ENCODE peak calls at places on chromosomes 16 and 17, in five cellular contexts. E is K562, I is GM12878, P is H1, R is HepG2. H is an unnamed sample.
A peak's percentile ranks its signal among the peaks of the same experiment; 100 is the strongest.

GRCh38 chr16:73483934-73484712 is 436.2 kb upstream of the ZFHX3 start:
- DNase-seq in E (no peak), I (no peak), P (no peak), R (no peak), H (no peak)

GRCh38 chr17:73255671-73256181 is 6.0 kb downstream of the CPSF4L start:
- DNase-seq in E (peak; percentile 70), I (no peak), P (peak; percentile 46), R (no peak), H (peak; percentile 48)

GRCh38 chr17:7774037-7774659 is 56.6 kb downstream of the DNAH2 start:
- DNase-seq in E (no peak), I (no peak), P (no peak), R (peak; percentile 86), H (no peak)

GRCh38 chr17:27630607-27631408 is at the start of gene LGALS9:
- DNase-seq in E (no peak), I (peak; percentile 53), P (no peak), R (no peak), H (no peak)

GRCh38 chr16:57726433-57726947 is 9.1 kb upstream of the KATNB1 start:
- DNase-seq in E (no peak), I (no peak), P (no peak), R (no peak), H (no peak)

GRCh38 chr16:75288596-75289120 is 37.2 kb upstream of the BCAR1 start:
- DNase-seq in E (no peak), I (peak; percentile 55), P (no peak), R (no peak), H (no peak)

GRCh38 chr17:61474934-61475333 is 22.7 kb downstream of the TBX4 start:
- DNase-seq in E (no peak), I (no peak), P (no peak), R (no peak), H (no peak)

GRCh38 chr17:81090361-81091133 is 55.6 kb downstream of the BAIAP2 start:
- DNase-seq in E (peak; percentile 92), I (no peak), P (peak; percentile 33), R (no peak), H (no peak)

GRCh38 chr16:81511371-81511770 is 66.8 kb downstream of the CMIP start:
- DNase-seq in E (no peak), I (no peak), P (no peak), R (peak; percentile 86), H (peak; percentile 28)

GRCh38 chr17:35801583-35802224 is 6.3 kb upstream of the MMP28 start:
- DNase-seq in E (peak; percentile 25), I (no peak), P (no peak), R (no peak), H (no peak)

GRCh38 chr17:2057130-2057713 is 2.3 kb downstream of the HIC1 start:
- DNase-seq in E (no peak), I (no peak), P (no peak), R (no peak), H (no peak)

GRCh38 chr17:75849304-75849695 is 5.1 kb upstream of the UNC13D start:
- DNase-seq in E (peak; percentile 44), I (no peak), P (no peak), R (no peak), H (no peak)

GRCh38 chr17:75848523-75849303 is 4.5 kb upstream of the UNC13D start:
- DNase-seq in E (peak; percentile 57), I (no peak), P (peak; percentile 60), R (peak; percentile 80), H (peak; percentile 64)

GRCh38 chr17:75846701-75847594 is 2.7 kb upstream of the UNC13D start:
- DNase-seq in E (no peak), I (no peak), P (no peak), R (peak; percentile 95), H (no peak)

GRCh38 chr17:75845933-75846700 is 1.9 kb upstream of the UNC13D start:
- DNase-seq in E (no peak), I (no peak), P (no peak), R (no peak), H (no peak)

GRCh38 chr17:75847595-75848522 is 3.7 kb upstream of the UNC13D start:
- DNase-seq in E (no peak), I (no peak), P (no peak), R (no peak), H (no peak)
- H3K4me1 ChIP-seq in E (peaks cover 73% of the 10 kb centered on the region), I (peaks cover 14% of the 10 kb centered on the region), P (peaks cover 8% of the 10 kb centered on the region), R (peaks cover 70% of the 10 kb centered on the region), H (peaks cover 58% of the 10 kb centered on the region)

DNA sequence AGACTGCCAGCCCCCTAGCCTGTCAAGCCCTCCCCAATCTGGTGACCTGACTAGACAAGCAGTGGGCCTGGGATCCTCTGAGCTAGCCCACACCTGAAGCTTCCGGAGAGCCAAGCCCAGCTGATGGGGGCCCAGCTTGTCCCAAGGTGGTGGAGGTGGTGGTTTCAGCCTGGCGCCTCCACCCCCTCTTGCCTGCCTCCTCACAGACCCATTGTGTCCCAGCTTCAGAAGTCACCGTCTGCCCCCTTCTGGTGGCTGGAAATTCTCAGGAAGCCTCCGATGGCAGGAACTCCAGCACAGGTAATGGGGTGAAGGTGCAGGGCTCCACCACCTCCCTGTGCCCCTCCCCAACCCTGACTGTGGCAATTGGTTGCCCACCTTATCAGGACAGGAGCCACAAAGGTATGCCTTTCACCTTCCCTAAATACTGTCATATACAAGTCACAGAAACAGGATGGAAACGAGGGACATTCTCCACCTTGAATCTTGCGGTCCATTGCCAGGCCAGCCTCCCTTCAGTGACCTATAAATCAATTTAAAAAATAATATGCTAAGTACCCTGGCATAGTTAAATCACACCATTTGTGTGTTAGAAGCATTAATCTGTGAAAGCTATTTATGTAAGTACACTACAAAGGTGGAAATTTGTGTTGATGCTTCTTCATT is 66.0 kb upstream of the ZNF423 start:
- DNase-seq in E (peak; percentile 68), I (no peak), P (peak; percentile 63), R (peak; percentile 63), H (peak; percentile 51)
- TF ChIP-seq ATF3 in E (no peak), I (no peak), P (no peak), R (no peak), H (no peak)

DNA sequence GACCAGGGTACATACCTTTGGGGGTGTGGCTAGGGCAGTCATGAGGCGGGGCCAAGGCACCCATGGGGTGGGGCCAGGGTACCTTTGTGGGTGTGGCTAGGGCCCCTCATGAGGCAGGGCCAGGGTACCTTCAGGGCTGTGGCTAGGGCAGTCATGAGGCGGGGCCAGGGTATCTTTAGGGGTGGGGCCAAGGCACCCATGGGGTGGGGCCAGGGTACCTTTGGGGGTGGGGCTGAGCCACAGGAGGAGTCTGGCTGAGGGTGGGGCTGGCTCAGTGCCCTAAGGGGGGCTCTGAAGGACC is 3.5 kb downstream of the GNG13 start:
- DNase-seq in E (peak; percentile 83), I (no peak), P (no peak), R (no peak), H (no peak)
- TF ChIP-seq ZNF274 in E (no peak), I (no peak), P (no peak), R (no peak), H (no peak)

GRCh38 chr16:71899171-71899570 is 3.8 kb downstream of the IST1 start:
- DNase-seq in E (no peak), I (no peak), P (no peak), R (no peak), H (no peak)
- H3K4me1 ChIP-seq in E (peaks cover 18% of the 10 kb centered on the region), I (peaks cover 4% of the 10 kb centered on the region), P (no peaks in the 10 kb centered on the region), R (peaks cover 74% of the 10 kb centered on the region), H (peaks cover 8% of the 10 kb centered on the region)

DNA sequence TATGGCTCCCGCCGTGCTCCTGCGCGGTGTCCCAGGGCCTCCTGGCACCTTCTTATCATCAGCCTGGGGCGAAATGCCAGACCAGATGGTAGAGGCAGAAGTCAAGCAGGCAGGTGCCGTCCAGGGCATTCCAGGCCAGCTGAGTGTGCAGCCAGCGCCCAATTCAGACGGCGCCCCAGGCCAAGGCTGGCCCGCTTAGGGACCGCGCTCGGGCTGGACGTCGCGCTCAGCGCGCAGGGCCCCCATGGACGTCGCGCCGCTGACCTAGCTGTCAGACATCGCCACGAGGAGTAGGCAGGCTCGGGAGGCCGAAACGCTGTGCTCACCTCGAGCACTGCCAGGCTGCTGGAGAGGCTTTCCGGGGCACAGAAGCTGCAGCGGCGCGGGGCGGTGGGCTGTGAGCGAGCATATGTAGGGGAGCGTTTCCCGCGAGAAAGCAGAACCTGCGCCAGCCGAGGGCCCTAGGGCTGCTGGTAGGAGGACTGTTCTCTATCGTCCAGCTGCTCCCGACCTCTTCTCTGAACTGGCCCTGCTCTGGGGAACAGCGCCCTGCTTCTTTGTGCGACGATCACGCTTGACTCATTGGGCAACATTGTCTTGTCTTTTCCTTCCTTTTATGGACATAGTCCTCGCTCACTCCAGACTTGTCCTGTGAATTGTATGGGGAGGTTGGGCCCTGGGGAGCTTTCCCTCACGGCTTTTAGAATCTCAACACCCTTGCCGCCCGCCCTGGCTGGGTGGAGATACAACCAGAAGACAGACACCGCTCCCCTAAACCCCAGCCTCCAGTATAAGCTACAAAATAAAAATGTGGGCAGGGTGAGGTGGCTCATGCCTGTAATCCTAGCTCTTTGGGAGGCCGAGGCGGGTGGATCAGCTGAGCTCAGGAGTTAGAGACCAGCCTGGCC is 8.4 kb upstream of the CA4 start:
- DNase-seq in E (no peak), I (no peak), P (no peak), R (no peak), H (no peak)
- TF ChIP-seq ATF3 in E (no peak), I (no peak), P (no peak), R (no peak), H (no peak)

GRCh38 chr17:40122944-40123810 is 1.4 kb downstream of the MSL1 start:
- DNase-seq in E (peak; percentile 74), I (no peak), P (no peak), R (no peak), H (no peak)
- TF ChIP-seq ZNF274 in E (no peak), I (no peak), P (no peak), R (no peak), H (no peak)

GRCh38 chr16:89408315-89408714 is 82.0 kb downstream of the ANKRD11 start:
- DNase-seq in E (no peak), I (no peak), P (no peak), R (no peak), H (no peak)

GRCh38 chr16:89407282-89407924 is 83.0 kb downstream of the ANKRD11 start:
- DNase-seq in E (no peak), I (no peak), P (no peak), R (no peak), H (no peak)

GRCh38 chr16:89409161-89409711 is 81.1 kb downstream of the ANKRD11 start:
- DNase-seq in E (no peak), I (no peak), P (no peak), R (no peak), H (no peak)

GRCh38 chr16:89406277-89406888 is 84.0 kb downstream of the ANKRD11 start:
- DNase-seq in E (no peak), I (no peak), P (no peak), R (no peak), H (no peak)

DNA sequence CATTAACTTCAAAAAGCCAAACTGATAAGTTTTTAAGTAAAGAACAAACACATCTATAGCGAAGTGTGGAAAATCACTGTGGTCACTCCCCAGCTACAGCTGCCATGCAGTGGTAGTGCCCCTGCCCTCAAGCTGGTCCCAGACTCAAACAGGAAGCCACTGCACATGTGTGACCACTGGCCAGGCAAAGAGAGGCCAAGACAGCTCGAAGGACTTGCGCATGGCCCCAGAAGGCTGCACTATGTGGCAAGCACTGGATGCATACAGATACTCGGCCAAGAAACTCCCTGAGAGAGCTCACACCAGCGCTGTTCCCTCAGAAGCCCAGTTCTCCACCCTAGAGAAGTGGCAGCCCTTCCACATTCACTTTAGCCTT is 82.4 kb downstream of the ANKRD11 start:
- DNase-seq in E (no peak), I (no peak), P (no peak), R (no peak), H (no peak)
- H3K4me1 ChIP-seq in E (peaks cover 64% of the 10 kb centered on the region), I (peaks cover 19% of the 10 kb centered on the region), P (peaks cover 37% of the 10 kb centered on the region), R (peaks cover 99% of the 10 kb centered on the region), H (peaks cover 6% of the 10 kb centered on the region)